ENCODE peak calls at places on chromosome 1, in four cellular contexts. R is GM10248, V is NCI-H1694 treated with DMSO at 0.1 percent for 48 hours, H is MCF 10A. K is an unnamed sample.

GRCh38 chr1:16013220-16013907 is 4.5 kb downstream of the HSPB7 start:
- DNase-seq in R (peak), V (no peak), H (peak), K (no peak)

GRCh38 chr1:192554904-192555303 is 20.7 kb upstream of the RGS1 start:
- DNase-seq in R (no peak), V (no peak), H (no peak), K (no peak)

GRCh38 chr1:25544819-25545218 is 1.4 kb downstream of the LDLRAP1 start:
- DNase-seq in R (no peak), V (no peak), H (peak), K (no peak)

GRCh38 chr1:20729990-20730689 is 2.4 kb downstream of the SH2D5 start:
- DNase-seq in R (peak), V (no peak), H (no peak), K (no peak)

GRCh38 chr1:21115098-21115760 is 61.5 kb downstream of the EIF4G3 start:
- DNase-seq in R (no peak), V (no peak), H (no peak), K (no peak)

GRCh38 chr1:243287652-243288051 is 31.8 kb downstream of the SDCCAG8 start:
- DNase-seq in R (peak), V (no peak), H (peak), K (no peak)

GRCh38 chr1:172719066-172719627 is 60.2 kb downstream of the FASLG start:
- DNase-seq in R (no peak), V (no peak), H (peak), K (no peak)

GRCh38 chr1:86487131-86487804 is 18.5 kb downstream of the CLCA1 start:
- DNase-seq in R (no peak), V (no peak), H (peak), K (no peak)

GRCh38 chr1:914253-914890 is 9.4 kb upstream of the SAMD11 start:
- DNase-seq in R (no peak), V (no peak), H (no peak), K (no peak)

GRCh38 chr1:3522564-3523270 is 68.3 kb downstream of the ARHGEF16 start:
- DNase-seq in R (no peak), V (no peak), H (no peak), K (no peak)

GRCh38 chr1:84145051-84145450 is 980 bp downstream of the PRKACB start:
- DNase-seq in R (no peak), V (no peak), H (no peak), K (no peak)

GRCh38 chr1:89757532-89757931 is 63.3 kb upstream of the LRRC8D start:
- DNase-seq in R (peak), V (no peak), H (no peak), K (no peak)

GRCh38 chr1:74689800-74690696 is 16.5 kb upstream of the ERICH3 start:
- DNase-seq in R (peak), V (peak), H (peak), K (peak)

GRCh38 chr1:145918992-145919939 is 749 bp upstream of the PEX11B start:
- DNase-seq in R (peak), V (no peak), H (peak), K (no peak)

GRCh38 chr1:8572106-8572505 is 245.3 kb downstream of the RERE start:
- DNase-seq in R (no peak), V (no peak), H (no peak), K (no peak)